ENCODE peak calls at places on chromosome X, in nine cellular contexts. P is activated T-cell treated with anti-CD3 and anti-CD28 coated beads for 24 hours, E is endothelial cell, J is uterus, Q is left cardiac atrium, K is kidney tubule cell, B is fibroblast of villous mesenchyme, X is ascending aorta, G is GM13977. A is an unnamed sample.

GRCh38 chrX:39874202-39874816 is 223.4 kb downstream of the BCOR start:
- DNase-seq in J (no peak), K (peak), P (peak), G (peak), B (no peak), E (no peak), Q (no peak), X (no peak), A (peak)

GRCh38 chrX:147476008-147476407 is 435.7 kb upstream of the FMR1 start:
- DNase-seq in B (peak), K (peak), X (no peak), G (no peak), P (peak), E (peak), Q (no peak), J (no peak), A (no peak)

GRCh38 chrX:7155163-7155562 is 7.2 kb upstream of the PUDP start:
- DNase-seq in X (no peak), B (no peak), G (no peak), E (no peak), Q (no peak), J (no peak), P (no peak), K (no peak), A (no peak)

GRCh38 chrX:42934020-42934701 is 156.2 kb upstream of the PPP1R2C start:
- DNase-seq in J (no peak), Q (no peak), E (no peak), G (peak), B (peak), K (no peak), P (no peak), X (no peak), A (peak)

GRCh38 chrX:70038951-70039350 is 10.8 kb downstream of the AWAT2 start:
- DNase-seq in P (no peak), X (no peak), J (no peak), K (no peak), G (no peak), B (no peak), E (no peak), Q (no peak), A (no peak)

GRCh38 chrX:97609938-97610337 is 726.2 kb downstream of the RPA4 start:
- DNase-seq in E (no peak), J (no peak), K (no peak), X (no peak), P (no peak), Q (no peak), G (no peak), B (no peak), A (no peak)

GRCh38 chrX:154607370-154607769 is 11.7 kb downstream of the CTAG1B start:
- DNase-seq in Q (no peak), K (no peak), J (no peak), E (no peak), X (no peak), G (no peak), B (no peak), P (no peak), A (no peak)

GRCh38 chrX:46722742-46723568 is 36.0 kb downstream of the SLC9A7 start:
- DNase-seq in P (no peak), X (no peak), B (no peak), Q (no peak), E (no peak), K (peak), J (no peak), G (no peak), A (no peak)

GRCh38 chrX:85243155-85243554 is 424 bp downstream of the SATL1 start:
- DNase-seq in G (peak), E (no peak), P (no peak), B (no peak), K (peak), Q (no peak), X (no peak), J (no peak), A (no peak)

GRCh38 chrX:125205084-125205917 is 114.4 kb upstream of the TEX13C start:
- DNase-seq in E (peak), P (no peak), X (no peak), Q (peak), B (no peak), J (peak), K (peak), G (peak), A (peak)

GRCh38 chrX:33211356-33212254 is at the start of gene DMD:
- DNase-seq in X (peak), B (peak), G (no peak), J (peak), E (no peak), P (no peak), Q (peak), K (peak), A (no peak)

GRCh38 chrX:112822892-112823291 is 17.7 kb downstream of the AMOT start:
- DNase-seq in Q (no peak), P (no peak), X (no peak), K (no peak), E (no peak), G (no peak), J (no peak), B (no peak), A (no peak)

GRCh38 chrX:154411322-154411980 is at the start of gene TAFAZZIN:
- DNase-seq in G (peak), K (peak), X (no peak), E (peak), P (peak), Q (peak), J (peak), B (peak), A (peak)

GRCh38 chrX:120549483-120550452 is 11.0 kb downstream of the CUL4B start:
- DNase-seq in K (peak), X (no peak), G (no peak), P (no peak), J (no peak), E (no peak), B (peak), Q (peak), A (no peak)

GRCh38 chrX:104318330-104319009 is 63.7 kb upstream of the ESX1 start:
- DNase-seq in B (peak), Q (no peak), J (no peak), G (no peak), E (no peak), K (peak), P (no peak), X (no peak), A (no peak)

GRCh38 chrX:134679226-134679625 is 21.0 kb upstream of the PLAC1 start:
- DNase-seq in K (no peak), Q (no peak), J (peak), P (no peak), G (no peak), B (peak), E (no peak), X (no peak), A (no peak)

GRCh38 chrX:1778817-1779216 is 164.0 kb downstream of the ASMT start:
- DNase-seq in E (no peak), J (no peak), Q (no peak), G (no peak), X (no peak), B (no peak), K (peak), P (no peak), A (no peak)

GRCh38 chrX:101904996-101905395 is 26.8 kb downstream of the ZMAT1 start:
- DNase-seq in J (no peak), Q (no peak), B (no peak), E (no peak), P (no peak), K (no peak), X (no peak), G (no peak), A (no peak)

GRCh38 chrX:55839480-55839879 is 121.9 kb downstream of the RRAGB start:
- DNase-seq in J (no peak), E (no peak), K (no peak), Q (no peak), G (no peak), B (no peak), X (no peak), P (no peak), A (no peak)

GRCh38 chrX:101287402-101287801 is 3.7 kb downstream of the TAF7L start:
- DNase-seq in E (peak), B (peak), K (peak), X (no peak), J (no peak), Q (no peak), P (peak), G (peak), A (no peak)

GRCh38 chrX:22109442-22109841 is 77.3 kb downstream of the PHEX start:
- DNase-seq in J (no peak), K (peak), G (no peak), Q (no peak), X (no peak), B (no peak), E (no peak), P (no peak), A (no peak)

GRCh38 chrX:106802063-106802387 is 448 bp upstream of the TBC1D8B start:
- DNase-seq in P (no peak), B (peak), G (no peak), E (no peak), X (no peak), K (no peak), Q (no peak), J (no peak), A (no peak)

A was measured in activated gamma-delta T cell treated with Interleukin-2 at 50 U/mL for 16 hours.